ENCODE peak calls at places on chromosomes 6 and 20, in five cellular contexts. Z is AG10803, F is dorsolateral prefrontal cortex, L is A549, B is pancreas. P is an unnamed sample.

GRCh38 chr20:62616728-62617621 is 25.3 kb upstream of the SLCO4A1 start:
- DNase-seq in Z (peak), F (peak), L (peak), B (no peak), P (peak)

GRCh38 chr6:87277123-87277522 is 45.3 kb upstream of the SMIM8 start:
- DNase-seq in Z (peak), F (no peak), L (no peak), B (no peak), P (peak)

GRCh38 chr6:83270971-83271714 is 78.0 kb downstream of the RWDD2A start:
- DNase-seq in Z (peak), F (no peak), L (no peak), B (no peak), P (peak)

GRCh38 chr20:59403261-59403961 is 103.0 kb downstream of the EDN3 start:
- DNase-seq in Z (no peak), F (peak), L (peak), B (peak), P (peak)

GRCh38 chr20:53220482-53221307 is 248.5 kb downstream of the TSHZ2 start:
- DNase-seq in Z (no peak), F (no peak), L (no peak), B (no peak), P (no peak)

GRCh38 chr20:4153251-4153650 is 137.9 kb upstream of the RNF24 start:
- DNase-seq in Z (no peak), F (no peak), L (no peak), B (peak), P (no peak)

GRCh38 chr6:4023240-4023639 is 55.7 kb downstream of the FAM217A start:
- DNase-seq in Z (peak), F (no peak), L (no peak), B (no peak), P (no peak)

GRCh38 chr6:77298298-77298697 is 165.0 kb downstream of the HTR1B start:
- DNase-seq in Z (no peak), F (no peak), L (no peak), B (no peak), P (peak)

GRCh38 chr6:72458521-72458920 is 163.3 kb upstream of the KCNQ5 start:
- DNase-seq in Z (no peak), F (no peak), L (no peak), B (no peak), P (no peak)

GRCh38 chr20:63091901-63092659 is 85.3 kb upstream of the BHLHE23 start:
- DNase-seq in Z (no peak), F (peak), L (no peak), B (no peak), P (no peak)

GRCh38 chr6:169449221-169449620 is 195.6 kb upstream of the THBS2 start:
- DNase-seq in Z (no peak), F (no peak), L (no peak), B (no peak), P (peak)

GRCh38 chr20:3452690-3453089 is 18.1 kb upstream of the ATRN start:
- DNase-seq in Z (no peak), F (no peak), L (no peak), B (no peak), P (no peak)

GRCh38 chr6:170438402-170438753 is 114.7 kb downstream of the PSMB1 start:
- DNase-seq in Z (peak), F (peak), L (peak), B (peak), P (peak)

GRCh38 chr6:31663961-31664789 is 622 bp downstream of the GPANK1 start:
- DNase-seq in Z (peak), F (no peak), L (no peak), B (no peak), P (peak)

GRCh38 chr20:56429941-56430340 is 17.9 kb downstream of the CASS4 start:
- DNase-seq in Z (no peak), F (no peak), L (no peak), B (no peak), P (no peak)
- H3K4me3 ChIP-seq in Z (no peak), F (no peak), L (no peak), B (no peak), P (no peak)

GRCh38 chr6:50270427-50270826 is 220.7 kb upstream of the DEFB112 start:
- DNase-seq in Z (no peak), F (no peak), L (no peak), B (no peak), P (no peak)

GRCh38 chr6:50259903-50260302 is 210.2 kb upstream of the DEFB112 start:
- DNase-seq in Z (no peak), F (no peak), L (no peak), B (no peak), P (no peak)

GRCh38 chr6:50264995-50265571 is 215.4 kb upstream of the DEFB112 start:
- DNase-seq in Z (no peak), F (no peak), L (no peak), B (no peak), P (no peak)
- TF ChIP-seq CTCF in Z (peak), F (peak), L (no peak), B (no peak), P (no peak)

DNA sequence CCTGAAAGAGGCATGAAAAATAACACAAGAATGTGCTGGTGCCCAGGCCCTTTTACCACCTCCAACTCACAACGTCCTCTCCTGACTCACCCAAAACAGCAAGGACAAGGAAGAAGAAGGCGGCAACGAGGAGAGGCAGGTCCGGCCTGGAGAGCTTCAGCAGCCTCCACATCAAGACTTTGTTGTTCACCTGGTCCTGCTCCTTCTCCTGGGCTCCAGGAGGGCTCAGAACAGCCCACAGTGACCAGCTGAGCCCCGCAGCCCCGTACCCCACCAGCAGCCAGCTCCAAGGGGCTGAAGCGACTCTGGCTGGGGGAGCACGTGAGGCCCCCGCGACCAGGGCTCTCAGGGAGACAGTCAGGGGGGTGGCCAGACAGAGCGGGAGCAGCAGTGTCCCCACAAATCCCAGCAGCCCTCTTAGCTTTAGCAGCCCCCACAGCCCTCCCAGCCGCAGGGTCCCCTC is 857 bp downstream of the TAP2 start:
- DNase-seq in Z (no peak), F (no peak), L (no peak), B (no peak), P (no peak)
- H3K4me3 ChIP-seq in Z (peak), F (peak), L (peak), B (peak), P (peak)

DNA sequence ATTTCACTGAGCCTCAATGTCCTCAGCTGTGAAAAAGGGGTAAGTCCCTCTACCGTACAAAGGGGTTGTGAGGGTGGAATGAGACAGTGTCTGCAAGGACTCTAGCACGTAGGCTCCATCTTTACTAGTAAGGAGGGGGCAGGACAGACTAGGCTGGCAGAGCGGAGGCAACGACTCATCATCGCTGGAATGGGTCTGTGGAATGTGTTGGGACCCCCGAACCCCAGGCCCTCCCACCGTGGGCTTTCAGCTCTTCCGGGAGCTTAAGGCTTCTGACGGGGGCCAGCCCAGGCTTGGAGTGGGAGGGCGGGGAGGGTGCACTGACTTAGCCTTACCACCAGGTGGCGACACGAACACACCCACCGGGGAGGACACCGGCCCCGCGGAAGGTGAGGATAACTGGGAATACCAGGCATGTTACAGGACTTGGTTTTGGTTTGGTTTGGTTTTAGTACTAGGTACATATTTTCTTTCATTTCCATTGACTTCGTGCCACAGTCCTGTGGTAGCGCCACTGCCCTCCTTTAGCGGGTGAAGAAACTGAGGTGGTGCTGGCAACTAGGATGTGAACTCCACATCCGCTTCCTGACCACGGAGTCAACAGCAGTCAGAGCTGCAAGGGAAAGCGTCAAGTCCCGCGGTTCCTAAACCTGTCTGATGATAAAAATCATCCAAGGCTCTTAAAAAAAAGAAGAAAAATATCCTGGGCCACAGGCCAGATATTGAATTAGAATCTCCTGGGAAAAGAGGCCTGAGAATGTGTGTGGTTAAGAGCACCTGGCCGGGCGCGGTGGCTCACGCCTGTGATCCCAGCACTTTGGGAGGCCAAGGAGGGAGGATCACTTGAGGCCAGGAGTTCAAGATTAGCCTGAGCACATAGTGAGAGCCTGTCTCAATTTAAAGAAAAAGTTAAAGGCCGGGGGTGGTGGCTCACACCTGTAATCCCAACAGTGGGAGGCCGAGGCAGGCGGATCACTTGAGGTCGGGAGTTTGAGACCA is 10.3 kb upstream of the TULP1 start:
- DNase-seq in Z (peak), F (peak), L (peak), B (peak), P (peak)
- TF ChIP-seq CTCF in Z (peak), F (peak), L (peak), B (peak), P (peak)

DNA sequence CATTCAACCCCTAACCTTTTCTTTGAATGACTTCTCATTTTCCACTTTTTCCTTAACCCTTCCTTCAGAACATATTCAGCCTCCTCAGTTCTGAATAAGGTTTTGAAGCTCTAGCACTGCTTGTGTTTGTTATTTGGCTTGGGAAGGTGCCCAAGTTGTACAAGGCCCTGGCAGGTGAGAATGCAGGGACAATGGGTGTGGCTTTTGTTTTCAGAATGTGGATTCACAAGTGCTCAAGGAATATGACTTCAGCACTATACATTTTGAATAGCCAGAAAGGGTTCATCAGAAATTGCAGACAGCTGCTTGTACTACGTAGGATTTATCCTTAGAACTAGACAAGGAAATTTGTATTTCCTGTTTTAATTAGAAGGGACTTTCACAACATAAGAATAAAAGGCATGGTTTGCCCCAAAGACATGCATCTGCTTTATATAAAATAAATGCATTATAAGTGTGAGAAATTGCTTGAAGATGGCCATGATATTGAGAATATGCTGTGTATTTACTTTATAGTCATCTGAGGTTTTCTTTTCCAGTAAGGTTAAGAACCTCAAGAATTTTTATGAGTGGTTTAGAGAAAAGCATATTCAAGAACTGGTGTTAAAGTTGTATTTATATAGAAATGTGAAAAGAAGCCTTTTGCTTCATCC is 29.3 kb upstream of the PRDM1 start:
- DNase-seq in Z (no peak), F (no peak), L (no peak), B (no peak), P (no peak)
- H3K4me3 ChIP-seq in Z (no peak), F (no peak), L (no peak), B (no peak), P (no peak)

GRCh38 chr6:149963462-149964242 is at the start of gene ULBP1:
- DNase-seq in Z (peak), F (peak), L (peak), B (peak), P (peak)

GRCh38 chr6:149960488-149960887 is 3.3 kb upstream of the ULBP1 start:
- DNase-seq in Z (no peak), F (no peak), L (no peak), B (no peak), P (no peak)

GRCh38 chr6:149963212-149963461 is 606 bp upstream of the ULBP1 start:
- DNase-seq in Z (peak), F (no peak), L (peak), B (no peak), P (peak)

GRCh38 chr6:149962461-149963211 is 1.1 kb upstream of the ULBP1 start:
- DNase-seq in Z (no peak), F (no peak), L (no peak), B (no peak), P (no peak)

GRCh38 chr6:149961728-149962425 is 1.9 kb upstream of the ULBP1 start:
- DNase-seq in Z (peak), F (no peak), L (peak), B (no peak), P (peak)
- TF ChIP-seq CTCF in Z (peak), F (no peak), L (no peak), B (no peak), P (peak)

GRCh38 chr6:27143474-27144026 is 104.0 kb upstream of the PRSS16 start:
- DNase-seq in Z (no peak), F (no peak), L (no peak), B (no peak), P (no peak)
- H3K4me3 ChIP-seq in Z (no peak), F (no peak), L (peak), B (no peak), P (no peak)

GRCh38 chr6:42526616-42527015 is 37.2 kb upstream of the UBR2 start:
- DNase-seq in Z (no peak), F (no peak), L (no peak), B (no peak), P (no peak)

GRCh38 chr6:42527204-42527603 is 36.6 kb upstream of the UBR2 start:
- DNase-seq in Z (no peak), F (no peak), L (no peak), B (no peak), P (no peak)

GRCh38 chr6:42533794-42534193 is 30.0 kb upstream of the UBR2 start:
- DNase-seq in Z (no peak), F (no peak), L (no peak), B (no peak), P (no peak)

DNA sequence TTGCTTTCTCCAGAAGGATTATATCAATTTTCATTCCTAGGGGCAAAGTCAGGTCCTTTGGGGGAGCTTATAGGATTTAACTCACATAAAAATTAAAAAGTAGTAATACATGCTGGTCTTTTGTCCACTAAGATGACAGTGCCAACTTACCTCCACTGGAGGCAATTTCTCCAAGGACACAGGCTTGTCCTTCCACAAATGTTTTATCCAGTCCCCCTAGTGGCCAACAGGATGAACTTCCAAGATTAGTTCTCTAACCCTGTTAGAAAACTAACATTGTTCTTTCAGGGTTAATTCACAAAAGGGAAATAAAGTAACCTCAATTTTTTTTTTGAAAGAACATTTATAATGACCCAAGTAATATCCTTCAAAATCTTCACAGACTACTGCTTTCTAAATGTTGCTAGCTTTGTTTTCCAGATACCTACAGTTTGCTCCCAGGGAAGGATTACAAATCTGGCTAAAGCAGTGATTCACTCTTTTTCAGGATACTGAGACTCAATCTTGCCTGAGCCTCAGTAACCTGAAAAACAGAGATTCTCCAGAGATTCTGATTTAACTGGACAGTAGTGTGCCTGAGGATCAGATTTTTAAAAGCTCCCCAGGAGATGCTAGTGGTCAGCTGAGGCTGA is 31.7 kb upstream of the UBR2 start:
- DNase-seq in Z (peak), F (no peak), L (peak), B (no peak), P (peak)
- TF ChIP-seq CTCF in Z (peak), F (peak), L (peak), B (peak), P (peak)